ENCODE peak calls at places on chromosomes 6 and 20, in five cellular contexts. X is adrenal gland, N is astrocyte of the spinal cord, Z is Calu3, C is heart left ventricle. L is an unnamed sample.

GRCh38 chr20:4160761-4161305 is 145.5 kb upstream of the RNF24 start:
- DNase-seq in X (peak; percentile 50), N (peak; percentile 65), Z (no peak), C (peak; percentile 51), L (no peak)

GRCh38 chr20:57396638-57397003 is 5.4 kb downstream of the RBM38 start:
- DNase-seq in X (no peak), N (no peak), Z (no peak), C (peak; percentile 16), L (no peak)

GRCh38 chr20:25723975-25724374 is 27.3 kb upstream of the ZNF337 start:
- DNase-seq in X (no peak), N (no peak), Z (no peak), C (no peak), L (no peak)

GRCh38 chr6:26125015-26125690 is 37.9 kb downstream of the HFE start:
- DNase-seq in X (peak; percentile 36), N (no peak), Z (no peak), C (no peak), L (no peak)

GRCh38 chr6:3227363-3228045 is at the start of gene TUBB2B:
- DNase-seq in X (no peak), N (peak; percentile 59), Z (peak; percentile 16), C (no peak), L (peak; percentile 80)

GRCh38 chr6:105514306-105514705 is 111.4 kb upstream of the PREP start:
- DNase-seq in X (no peak), N (no peak), Z (no peak), C (no peak), L (no peak)

GRCh38 chr20:33979094-33979493 is 14.6 kb upstream of the RALY start:
- DNase-seq in X (no peak), N (no peak), Z (no peak), C (no peak), L (no peak)

GRCh38 chr6:19761114-19761513 is 76.1 kb upstream of the ID4 start:
- DNase-seq in X (no peak), N (no peak), Z (no peak), C (no peak), L (no peak)

GRCh38 chr6:133587841-133588240 is 301.1 kb upstream of the TCF21 start:
- DNase-seq in X (no peak), N (peak; percentile 39), Z (no peak), C (no peak), L (no peak)

GRCh38 chr6:158757753-158758090 is 61.4 kb downstream of the EZR start:
- DNase-seq in X (no peak), N (no peak), Z (no peak), C (no peak), L (no peak)

GRCh38 chr6:26576929-26577719 is 19.6 kb upstream of the ABT1 start:
- DNase-seq in X (no peak), N (peak; percentile 79), Z (peak; percentile 73), C (no peak), L (no peak)

GRCh38 chr20:5741089-5741488 is 9.1 kb upstream of the SHLD1 start:
- DNase-seq in X (peak; percentile 76), N (no peak), Z (no peak), C (no peak), L (no peak)

GRCh38 chr6:53588816-53589509 is 44.1 kb upstream of the GCLC start:
- DNase-seq in X (no peak), N (no peak), Z (no peak), C (no peak), L (no peak)

GRCh38 chr6:4401408-4402367 is 266.3 kb upstream of the ECI2 start:
- DNase-seq in X (peak; percentile 27), N (no peak), Z (no peak), C (peak; percentile 63), L (no peak)

GRCh38 chr6:155026366-155027045 is 31.4 kb downstream of the TIAM2 start:
- DNase-seq in X (peak; percentile 93), N (peak; percentile 90), Z (peak; percentile 75), C (peak; percentile 70), L (no peak)

GRCh38 chr6:49516147-49516505 is 16.4 kb downstream of the GLYATL3 start:
- DNase-seq in X (no peak), N (no peak), Z (no peak), C (no peak), L (no peak)

GRCh38 chr6:444653-445275 is 53.2 kb downstream of the IRF4 start:
- DNase-seq in X (no peak), N (no peak), Z (no peak), C (no peak), L (no peak)

GRCh38 chr6:15086273-15087158 is 159.4 kb upstream of the JARID2 start:
- DNase-seq in X (no peak), N (no peak), Z (no peak), C (no peak), L (no peak)

GRCh38 chr20:17859002-17859615 is 109.5 kb downstream of the SNX5 start:
- DNase-seq in X (peak; percentile 50), N (no peak), Z (no peak), C (no peak), L (peak; percentile 59)

GRCh38 chr20:48190757-48191156 is 405.5 kb upstream of the SULF2 start:
- DNase-seq in X (no peak), N (no peak), Z (no peak), C (no peak), L (no peak)

GRCh38 chr6:116385462-116385807 is 14.7 kb downstream of the DSE start:
- DNase-seq in X (peak; percentile 42), N (peak; percentile 78), Z (no peak), C (no peak), L (no peak)

GRCh38 chr6:52285174-52286068 is 879 bp upstream of the MCM3 start:
- DNase-seq in X (no peak), N (no peak), Z (no peak), C (no peak), L (no peak)
- TF ChIP-seq CTCF in X (peak; percentile 8), N (no peak), Z (no peak), C (no peak), L (peak; percentile 28)

DNA sequence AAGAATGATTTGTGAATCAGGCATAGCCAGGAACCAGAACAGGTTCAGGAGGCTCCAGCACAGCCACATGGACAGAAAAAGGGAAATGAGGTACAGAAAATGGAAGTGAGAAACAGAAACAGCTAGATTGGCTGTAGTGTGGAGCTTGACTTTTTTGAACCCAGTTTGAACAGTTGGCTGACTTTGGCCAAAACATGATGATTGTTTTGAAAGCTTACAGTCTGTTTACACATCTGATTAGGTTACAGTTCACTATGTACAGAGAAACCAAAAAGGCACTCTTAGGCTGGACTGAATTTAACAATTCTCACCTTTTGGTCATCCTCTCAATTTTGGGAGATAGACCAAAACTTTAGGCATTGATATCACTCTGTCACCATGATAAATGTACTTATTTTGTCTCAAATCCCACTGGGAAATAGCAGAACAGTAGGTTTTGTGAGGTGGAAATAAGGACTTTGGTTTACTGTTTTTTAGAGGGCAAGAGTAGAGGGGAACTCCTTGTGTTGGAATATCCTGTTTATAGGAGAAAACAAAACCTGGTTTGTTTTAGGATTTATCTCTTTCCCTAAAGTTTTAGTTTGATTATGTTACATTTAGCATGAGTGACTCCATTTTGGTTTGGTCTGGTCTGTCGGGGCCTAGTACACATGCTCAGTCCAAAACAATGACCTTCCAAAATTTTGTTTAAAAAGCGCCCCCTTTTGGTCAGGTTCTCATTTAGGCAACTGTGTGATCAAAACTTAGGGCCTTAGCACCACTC is 123.1 kb downstream of the OLIG3 start:
- DNase-seq in X (no peak), N (no peak), Z (no peak), C (no peak), L (peak; percentile 19)
- TF ChIP-seq CTCF in X (no peak), N (no peak), Z (no peak), C (no peak), L (no peak)

GRCh38 chr20:10359621-10360040 is 74.4 kb downstream of the MKKS start:
- DNase-seq in X (no peak), N (peak; percentile 56), Z (no peak), C (no peak), L (no peak)

GRCh38 chr20:10357061-10357708 is 76.8 kb downstream of the MKKS start:
- DNase-seq in X (no peak), N (no peak), Z (no peak), C (no peak), L (no peak)

GRCh38 chr20:10356628-10357027 is 77.4 kb downstream of the MKKS start:
- DNase-seq in X (no peak), N (no peak), Z (no peak), C (no peak), L (no peak)

GRCh38 chr20:10360878-10361277 is 73.1 kb downstream of the MKKS start:
- DNase-seq in X (no peak), N (peak; percentile 32), Z (no peak), C (no peak), L (no peak)

DNA sequence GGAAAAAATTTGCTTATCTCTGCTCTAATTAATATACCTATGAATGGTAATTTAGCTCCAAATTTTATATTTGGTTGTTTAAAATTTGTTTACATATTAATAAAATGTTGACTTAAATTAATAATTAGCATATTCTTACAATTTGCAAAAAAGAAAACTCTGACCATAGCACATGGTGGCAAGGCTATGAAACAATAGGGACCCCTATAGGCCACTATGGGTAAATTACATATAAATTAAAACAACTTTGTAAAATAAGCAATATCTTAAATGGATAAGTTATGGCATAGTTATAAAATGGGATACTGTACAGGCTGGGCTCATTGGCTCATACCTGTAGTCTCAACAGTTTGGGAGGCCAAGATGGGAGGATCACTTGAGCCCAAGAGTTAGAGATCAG is 76.0 kb downstream of the MKKS start:
- DNase-seq in X (no peak), N (no peak), Z (no peak), C (no peak), L (no peak)
- TF ChIP-seq CTCF in X (peak; percentile 30), N (peak; percentile 56), Z (no peak), C (no peak), L (no peak)

GRCh38 chr6:143335865-143336264 is 114.6 kb downstream of the ADAT2 start:
- DNase-seq in X (no peak), N (no peak), Z (no peak), C (no peak), L (no peak)

GRCh38 chr6:143336446-143337152 is 113.9 kb downstream of the ADAT2 start:
- DNase-seq in X (no peak), N (peak; percentile 72), Z (no peak), C (no peak), L (no peak)

GRCh38 chr6:143339223-143339622 is 111.3 kb downstream of the ADAT2 start:
- DNase-seq in X (no peak), N (no peak), Z (no peak), C (no peak), L (no peak)

GRCh38 chr6:143333749-143334520 is 116.6 kb downstream of the ADAT2 start:
- DNase-seq in X (no peak), N (peak; percentile 33), Z (no peak), C (no peak), L (no peak)

GRCh38 chr6:143337201-143337949 is 113.1 kb downstream of the ADAT2 start:
- DNase-seq in X (peak; percentile 14), N (no peak), Z (peak; percentile 30), C (peak; percentile 56), L (peak; percentile 12)
- TF ChIP-seq CTCF in X (peak; percentile 41), N (peak; percentile 54), Z (peak; percentile 30), C (peak; percentile 44), L (peak; percentile 13)

GRCh38 chr6:132401120-132401940 is at the start of gene MOXD1:
- DNase-seq in X (peak; percentile 50), N (no peak), Z (peak; percentile 79), C (peak; percentile 35), L (peak; percentile 72)
- TF ChIP-seq CTCF in X (peak; percentile 42), N (peak; percentile 3), Z (no peak), C (no peak), L (peak; percentile 7)